ENCODE peak calls at places on chromosome 19, in seven cellular contexts. Z is HCEC 1CT; S is stimulated activated CD4-positive, alpha-beta T cell treated with anti-CD3 and anti-CD28 coated beads, TNF-alpha, amount 100 ng/mL, for 1 hour; M is GM04504; D is prostate gland; V is iris pigment epithelial cell; U is mammary epithelial cell. L is an unnamed sample.

GRCh38 chr19:13117176-13117771 is 734 bp upstream of the TRMT1 start:
- DNase-seq in M (no peak), Z (no peak), S (no peak), V (no peak), U (no peak), D (no peak), L (no peak)

GRCh38 chr19:41932259-41933130 is 4.2 kb upstream of the ERFL start:
- DNase-seq in M (no peak), V (no peak), U (no peak), Z (no peak), D (no peak), S (no peak), L (no peak)

GRCh38 chr19:39398297-39398864 is 7.2 kb downstream of the MED29 start:
- DNase-seq in Z (peak; percentile 88), S (no peak), M (peak; percentile 82), V (peak; percentile 88), U (peak; percentile 88), D (no peak), L (peak; percentile 43)

GRCh38 chr19:7917292-7918061 is 2.7 kb upstream of the SNAPC2 start:
- DNase-seq in M (no peak), Z (peak; percentile 46), S (peak; percentile 45), D (no peak), U (no peak), V (peak; percentile 64), L (peak; percentile 82)

GRCh38 chr19:34173145-34173956 is 1.0 kb downstream of the LSM14A start:
- DNase-seq in S (peak; percentile 5), U (peak; percentile 70), Z (peak; percentile 32), D (peak; percentile 65), V (peak; percentile 62), M (no peak), L (no peak)

GRCh38 chr19:46951236-46951986 is 68.2 kb upstream of the NPAS1 start:
- DNase-seq in V (no peak), S (no peak), M (no peak), Z (peak; percentile 71), U (peak; percentile 79), D (peak; percentile 50), L (peak; percentile 64)

GRCh38 chr19:39550197-39550596 is 10.2 kb upstream of the EID2 start:
- DNase-seq in M (no peak), S (no peak), U (no peak), D (no peak), V (no peak), Z (no peak), L (no peak)

GRCh38 chr19:54609356-54609791 is 15.9 kb downstream of the LILRA1 start:
- DNase-seq in D (no peak), M (no peak), Z (no peak), U (no peak), S (no peak), V (no peak), L (no peak)

GRCh38 chr19:41811036-41811435 is 14.6 kb downstream of the CEACAM3 start:
- DNase-seq in U (no peak), S (no peak), M (no peak), D (no peak), Z (no peak), V (no peak), L (no peak)

L was measured in astrocyte of the hippocampus.